ENCODE peak calls at places on chromosomes 6 and 20, in four cellular contexts. O is uterus, Q is HCT116, X is lower lobe of right lung. B is an unnamed sample. For H3K4me1, the result is how much of the 10 kb centered on the place peaks cover.

GRCh38 chr6:56760842-56761241 is 118.2 kb upstream of the DST start:
- DNase-seq in O (no peak), Q (no peak), X (no peak), B (no peak)

GRCh38 chr6:408599-409102 is 17.1 kb downstream of the IRF4 start:
- DNase-seq in O (no peak), Q (peak), X (peak), B (peak)

GRCh38 chr20:13545755-13546154 is 93.0 kb downstream of the TASP1 start:
- DNase-seq in O (no peak), Q (no peak), X (no peak), B (no peak)

GRCh38 chr6:30260036-30260504 is 46.9 kb upstream of the TRIM26 start:
- DNase-seq in O (no peak), Q (no peak), X (peak), B (no peak)

GRCh38 chr6:97850458-97851218 is 567.6 kb upstream of the MMS22L start:
- DNase-seq in O (no peak), Q (no peak), X (no peak), B (peak)

GRCh38 chr20:44040202-44040915 is 125.7 kb downstream of the TOX2 start:
- DNase-seq in O (no peak), Q (no peak), X (no peak), B (no peak)

GRCh38 chr6:74834967-74835366 is 370.9 kb downstream of the COL12A1 start:
- DNase-seq in O (no peak), Q (no peak), X (no peak), B (no peak)

GRCh38 chr6:7938562-7939185 is 28.1 kb upstream of the TXNDC5 start:
- DNase-seq in O (no peak), Q (no peak), X (no peak), B (no peak)

GRCh38 chr6:145632971-145633370 is 102.3 kb downstream of the EPM2A start:
- DNase-seq in O (no peak), Q (no peak), X (no peak), B (no peak)

GRCh38 chr6:89079611-89080213 is 839 bp upstream of the PNRC1 start:
- DNase-seq in O (peak), Q (no peak), X (peak), B (peak)

DNA sequence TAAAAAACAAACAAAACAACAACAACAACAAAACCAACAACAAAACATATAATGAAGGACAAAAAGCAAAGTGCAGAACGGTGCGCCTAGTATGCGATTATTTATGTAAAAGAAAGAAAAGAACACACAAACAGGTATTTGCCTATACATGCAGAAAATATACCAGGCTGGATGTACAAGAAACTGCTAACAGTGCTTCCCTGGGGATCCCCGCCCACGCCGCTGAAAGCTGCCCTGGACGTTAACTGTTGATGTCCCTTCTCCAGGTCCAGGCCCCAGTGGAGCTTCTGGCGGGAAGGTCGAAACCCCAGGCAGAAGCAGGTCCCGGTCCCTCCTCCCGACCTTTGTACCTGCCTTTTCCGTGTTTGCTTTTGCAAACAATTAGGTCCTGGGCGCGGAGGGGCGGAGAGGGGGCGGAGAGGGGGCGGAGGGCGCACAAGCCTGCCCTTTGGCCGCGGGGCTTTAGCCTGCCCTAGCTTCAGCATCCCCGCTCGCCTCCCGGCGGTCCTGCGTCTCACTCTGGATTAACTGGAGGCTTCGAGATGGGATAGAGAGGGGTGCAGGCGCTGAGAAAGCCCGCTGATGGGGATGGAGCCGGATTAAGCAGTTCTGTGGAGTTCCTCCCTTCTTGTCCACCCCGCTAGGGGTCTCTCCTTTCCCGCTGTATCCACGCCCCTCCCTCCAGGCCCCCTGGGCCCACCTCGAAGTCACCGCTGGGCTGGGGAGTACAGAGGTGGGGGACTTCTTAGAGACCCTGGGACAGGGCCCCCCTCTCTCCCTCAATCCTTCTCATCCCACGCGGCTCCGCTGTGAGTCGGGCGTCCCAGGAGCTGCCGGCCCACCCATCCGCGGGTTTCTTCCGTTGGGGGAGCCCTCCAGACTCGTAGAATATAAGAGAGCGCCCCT is 8.2 kb upstream of the AHCY start:
- DNase-seq in O (peak), Q (no peak), X (no peak), B (no peak)
- H3K4me3 ChIP-seq in O (peak), Q (no peak), X (peak), B (no peak)

GRCh38 chr6:127365874-127366273 is 22.5 kb upstream of the ECHDC1 start:
- DNase-seq in O (no peak), Q (no peak), X (no peak), B (no peak)
- H3K4me1 ChIP-seq in O (under half), Q (under half), X (under half), B (under half)

GRCh38 chr6:26028753-26029569 is 58.3 kb upstream of the HFE start:
- DNase-seq in O (no peak), Q (no peak), X (no peak), B (peak)

GRCh38 chr6:26031151-26031594 is 56.1 kb upstream of the HFE start:
- DNase-seq in O (no peak), Q (no peak), X (no peak), B (peak)

GRCh38 chr6:26029570-26029856 is 57.7 kb upstream of the HFE start:
- DNase-seq in O (no peak), Q (no peak), X (no peak), B (no peak)

GRCh38 chr6:26030716-26031115 is 56.5 kb upstream of the HFE start:
- DNase-seq in O (no peak), Q (no peak), X (no peak), B (peak)

GRCh38 chr6:26029857-26030653 is 57.2 kb upstream of the HFE start:
- DNase-seq in O (no peak), Q (no peak), X (no peak), B (no peak)
- H3K4me3 ChIP-seq in O (no peak), Q (no peak), X (no peak), B (peak)

GRCh38 chr6:16313732-16314131 is 75.3 kb downstream of the GMPR start:
- DNase-seq in O (no peak), Q (no peak), X (no peak), B (no peak)

GRCh38 chr6:16318538-16318937 is 80.2 kb downstream of the GMPR start:
- DNase-seq in O (no peak), Q (no peak), X (no peak), B (no peak)

GRCh38 chr6:16314311-16314710 is 75.9 kb downstream of the GMPR start:
- DNase-seq in O (no peak), Q (no peak), X (no peak), B (no peak)

GRCh38 chr6:16318953-16319720 is 80.8 kb downstream of the GMPR start:
- DNase-seq in O (no peak), Q (no peak), X (no peak), B (no peak)

GRCh38 chr6:16316741-16317251 is 78.4 kb downstream of the GMPR start:
- DNase-seq in O (no peak), Q (peak), X (no peak), B (peak)
- H3K4me1 ChIP-seq in O (under half), Q (under half), X (under half), B (under half)

GRCh38 chr6:17004269-17004668 is 97.6 kb upstream of the STMND1 start:
- DNase-seq in O (no peak), Q (no peak), X (no peak), B (no peak)
- H3K4me3 ChIP-seq in O (no peak), Q (no peak), X (no peak), B (no peak)

GRCh38 chr6:85795966-85796365 is 153.3 kb upstream of the SYNCRIP start:
- DNase-seq in O (no peak), Q (no peak), X (no peak), B (no peak)
- H3K4me1 ChIP-seq in O (under half), Q (under half), X (under half), B (under half)